ENCODE peak calls at places on chromosomes 4 and X, in nine cellular contexts. Q is endothelial cell of umbilical vein, R is body of pancreas, V is IMR-90, D is left ventricle myocardium inferior, X is tibial nerve, S is cardiac muscle cell, A is astrocyte, F is keratinocyte. P is an unnamed sample.

GRCh38 chr4:38326499-38326898 is 337.5 kb upstream of the KLF3 start:
- DNase-seq in Q (no peak), R (no peak), V (no peak), D (no peak), X (no peak), S (no peak), A (no peak), F (no peak), P (no peak)

GRCh38 chr4:181301735-181302380 is 941.3 kb upstream of the TENM3 start:
- DNase-seq in Q (no peak), R (peak; percentile 72), V (peak; percentile 43), D (peak; percentile 20), X (no peak), S (peak; percentile 66), A (peak; percentile 12), F (no peak), P (peak; percentile 0)

GRCh38 chr4:73836373-73837269 is at the start of gene CXCL6:
- DNase-seq in Q (peak; percentile 40), R (peak; percentile 46), V (no peak), D (peak; percentile 30), X (peak; percentile 12), S (peak; percentile 32), A (no peak), F (no peak), P (no peak)

GRCh38 chr4:25775166-25775565 is 87.6 kb downstream of the SEL1L3 start:
- DNase-seq in Q (no peak), R (no peak), V (no peak), D (no peak), X (no peak), S (no peak), A (peak; percentile 27), F (no peak), P (no peak)

GRCh38 chr4:143406523-143406922 is 69.8 kb downstream of the GAB1 start:
- DNase-seq in Q (peak; percentile 94), R (peak; percentile 54), V (no peak), D (peak; percentile 50), X (peak; percentile 54), S (no peak), A (peak; percentile 54), F (no peak), P (no peak)

GRCh38 chr4:127623755-127624087 is 9.0 kb upstream of the INTU start:
- DNase-seq in Q (peak; percentile 40), R (peak; percentile 17), V (peak; percentile 41), D (no peak), X (no peak), S (no peak), A (no peak), F (no peak), P (peak; percentile 23)

GRCh38 chr4:82652062-82652461 is 90.3 kb upstream of the TMEM150C start:
- DNase-seq in Q (peak; percentile 55), R (peak; percentile 24), V (peak; percentile 23), D (no peak), X (no peak), S (no peak), A (no peak), F (no peak), P (peak; percentile 34)

GRCh38 chr4:94603170-94603747 is 151.5 kb downstream of the PDLIM5 start:
- DNase-seq in Q (peak; percentile 67), R (no peak), V (peak; percentile 96), D (no peak), X (no peak), S (no peak), A (peak; percentile 74), F (no peak), P (peak; percentile 39)

GRCh38 chr4:87093443-87094123 is 126.8 kb downstream of the KLHL8 start:
- DNase-seq in Q (peak; percentile 70), R (peak; percentile 55), V (peak; percentile 72), D (no peak), X (no peak), S (peak; percentile 72), A (peak; percentile 39), F (peak; percentile 58), P (peak; percentile 100)

GRCh38 chr4:166197166-166197565 is 324.1 kb downstream of the TLL1 start:
- DNase-seq in Q (no peak), R (no peak), V (no peak), D (no peak), X (no peak), S (no peak), A (peak; percentile 31), F (no peak), P (peak; percentile 39)

GRCh38 chr4:166252487-166253402 is 379.7 kb downstream of the TLL1 start:
- DNase-seq in Q (peak; percentile 34), R (peak; percentile 20), V (no peak), D (no peak), X (no peak), S (peak; percentile 38), A (no peak), F (no peak), P (peak; percentile 36)

GRCh38 chr4:100682477-100683218 is 164.8 kb upstream of the EMCN start:
- DNase-seq in Q (no peak), R (no peak), V (no peak), D (no peak), X (no peak), S (no peak), A (no peak), F (no peak), P (no peak)

DNA sequence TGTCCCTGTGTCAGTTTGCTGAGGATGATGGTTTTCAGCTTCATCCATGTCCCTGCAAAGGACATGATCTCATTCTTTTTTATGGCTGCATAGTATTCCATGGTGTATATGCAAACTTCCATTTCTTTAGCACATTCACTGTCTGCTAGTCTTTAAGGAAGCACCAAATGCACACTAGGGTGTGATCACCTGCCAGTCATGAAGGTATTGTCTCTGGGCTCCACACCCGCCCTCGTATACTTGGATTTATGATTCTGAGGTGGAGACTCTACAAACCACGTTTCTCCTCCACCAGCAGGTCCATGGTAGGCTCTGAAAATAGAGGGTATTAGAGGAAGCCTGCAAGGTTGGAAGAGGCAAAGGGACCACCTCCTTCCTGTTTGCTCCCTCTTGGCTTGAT is 75.9 kb upstream of the MAML3 start:
- DNase-seq in Q (no peak), R (no peak), V (no peak), D (no peak), X (no peak), S (no peak), A (no peak), F (no peak), P (no peak)
- H3K36me3 ChIP-seq in Q (no peaks in the 10 kb centered on the region), R (no peaks in the 10 kb centered on the region), V (no peaks in the 10 kb centered on the region), D (no peaks in the 10 kb centered on the region), X (no peaks in the 10 kb centered on the region), S (no peaks in the 10 kb centered on the region), A (no peaks in the 10 kb centered on the region), F (no peaks in the 10 kb centered on the region), P (no peaks in the 10 kb centered on the region)

DNA sequence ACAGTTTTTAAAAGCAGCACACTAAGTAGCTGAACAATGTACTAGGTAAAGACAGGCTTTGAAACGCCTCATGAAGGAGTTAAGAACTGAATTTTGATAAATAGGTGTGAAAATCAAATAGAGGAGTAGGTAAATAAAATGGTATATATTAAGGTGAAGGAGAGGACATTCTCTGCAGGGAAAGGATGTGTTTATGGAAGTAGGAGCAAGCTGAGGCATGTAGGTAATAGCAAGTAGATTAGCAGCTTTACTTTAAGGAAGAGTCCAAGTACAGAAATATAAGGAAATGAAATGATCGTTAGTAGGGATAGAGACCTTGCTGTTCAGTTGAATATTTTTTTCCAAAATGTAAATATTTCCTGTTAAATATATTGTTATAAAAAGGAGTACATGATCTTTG is 12.5 kb downstream of the METAP1 start:
- DNase-seq in Q (no peak), R (no peak), V (no peak), D (no peak), X (no peak), S (no peak), A (no peak), F (no peak), P (peak; percentile 64)
- H3K4me3 ChIP-seq in Q (no peak overlapping the region), R (no peak overlapping the region), V (no peak overlapping the region), D (no peak overlapping the region), X (no peak overlapping the region), S (no peak overlapping the region), A (no peak overlapping the region), F (peak overlapping the region; percentile 53), P (no peak overlapping the region)

DNA sequence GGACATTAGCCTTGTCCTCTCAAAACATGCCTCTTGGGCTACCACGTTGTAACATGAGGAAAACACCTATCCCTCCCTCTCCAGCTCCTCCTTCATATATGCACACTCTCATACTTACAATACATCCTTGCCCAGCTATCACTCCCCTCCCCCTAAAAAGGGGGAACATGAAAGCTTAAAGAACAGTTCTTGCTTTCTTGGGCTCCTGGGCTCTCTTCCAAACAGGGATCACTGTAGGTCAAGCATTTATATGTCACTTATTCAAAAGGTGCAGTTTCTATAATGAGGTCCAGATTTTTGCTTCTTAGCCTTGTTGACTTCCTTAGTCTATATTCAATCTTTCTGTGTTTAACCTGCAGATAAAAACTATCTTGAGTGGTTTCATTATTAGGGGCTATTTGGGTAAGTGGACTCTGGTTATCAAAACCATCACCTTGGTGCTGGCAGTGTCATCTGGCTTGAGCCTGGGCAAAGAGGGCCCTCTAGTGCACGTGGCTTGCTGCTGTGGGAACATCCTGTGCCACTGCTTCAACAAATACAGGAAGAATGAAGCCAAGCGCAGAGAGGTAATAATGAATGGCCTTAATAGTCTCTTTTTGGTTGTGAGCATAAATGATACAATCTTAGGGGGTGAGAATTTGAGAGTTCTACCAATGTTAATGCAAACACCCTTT is 119.4 kb downstream of the AKAP4 start:
- DNase-seq in Q (peak; percentile 34), R (peak; percentile 54), V (peak; percentile 13), D (peak; percentile 19), X (no peak), S (peak; percentile 49), A (no peak), F (no peak), P (peak; percentile 27)
- TF ChIP-seq CTCF in Q (peak; percentile 53), R (peak; percentile 36), V (peak; percentile 38), D (peak; percentile 58), X (no peak), S (peak; percentile 43), A (peak; percentile 4), F (peak; percentile 8), P (peak; percentile 52)

GRCh38 chrX:101369687-101370086 is 16.3 kb downstream of the BTK start:
- DNase-seq in Q (no peak), R (no peak), V (no peak), D (no peak), X (no peak), S (no peak), A (no peak), F (no peak), P (no peak)

GRCh38 chrX:101368800-101369199 is 17.2 kb downstream of the BTK start:
- DNase-seq in Q (no peak), R (no peak), V (no peak), D (no peak), X (no peak), S (no peak), A (no peak), F (no peak), P (no peak)

DNA sequence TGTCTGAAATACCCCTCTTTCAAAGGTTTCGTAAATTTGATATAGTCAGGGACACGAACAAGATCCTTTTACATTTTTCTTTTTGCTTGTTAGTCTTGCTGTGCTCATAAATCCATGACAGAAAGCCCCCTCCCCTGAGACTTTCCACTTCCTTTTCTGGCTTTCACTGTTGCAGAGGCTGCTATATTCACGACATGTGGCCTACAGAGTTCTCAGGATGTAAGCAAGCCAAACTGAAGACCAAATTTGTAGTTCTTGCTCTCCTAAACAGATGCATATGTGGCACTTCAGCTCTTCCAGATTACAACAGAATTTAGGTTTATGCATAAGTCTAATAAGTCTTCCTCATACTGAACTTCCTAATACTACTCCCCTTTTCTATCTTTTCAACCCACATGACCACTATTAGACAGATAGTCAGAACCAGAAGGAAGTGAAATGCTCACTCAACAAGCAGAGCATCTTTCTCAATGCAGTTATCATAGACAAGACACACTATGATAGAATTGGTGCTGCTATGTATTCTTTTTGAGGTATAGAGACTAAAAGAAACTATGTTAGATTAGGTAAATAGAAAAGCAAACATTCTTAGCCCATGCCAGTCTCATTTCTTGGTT is 15.0 kb downstream of the BTK start:
- DNase-seq in Q (no peak), R (no peak), V (no peak), D (no peak), X (no peak), S (no peak), A (no peak), F (no peak), P (no peak)
- H3K36me3 ChIP-seq in Q (no peaks in the 10 kb centered on the region), R (no peaks in the 10 kb centered on the region), V (no peaks in the 10 kb centered on the region), D (no peaks in the 10 kb centered on the region), X (no peaks in the 10 kb centered on the region), S (no peaks in the 10 kb centered on the region), A (no peaks in the 10 kb centered on the region), F (no peaks in the 10 kb centered on the region), P (no peaks in the 10 kb centered on the region)